ENCODE peak calls at places on chromosomes 11 and 22, in ten cellular contexts. One of them, this sample, is unnamed.

GRCh38 chr11:38159038-38159437 is 1561.0 kb upstream of the RAG2 start:
- DNase-seq in foreskin fibroblast: no peak
- DNase-seq in GM23248: no peak
- DNase-seq in DND-41: no peak
- DNase-seq in IMR-90: no peak
- DNase-seq in naive thymus-derived CD4-positive, alpha-beta T cell: no peak
- DNase-seq in upper lobe of right lung: no peak
- DNase-seq in sigmoid colon: no peak
- DNase-seq in esophagus squamous epithelium: no peak
- DNase-seq in heart right ventricle: no peak
- DNase-seq in this sample: no peak

GRCh38 chr11:127651888-127652221 is 651.3 kb upstream of the KIRREL3 start:
- DNase-seq in upper lobe of right lung: no peak
- DNase-seq in esophagus squamous epithelium: no peak
- DNase-seq in GM23248: peak; percentile 26
- DNase-seq in DND-41: no peak
- DNase-seq in foreskin fibroblast: no peak
- DNase-seq in heart right ventricle: no peak
- DNase-seq in naive thymus-derived CD4-positive, alpha-beta T cell: no peak
- DNase-seq in sigmoid colon: no peak
- DNase-seq in IMR-90: peak; percentile 48
- DNase-seq in this sample: no peak

GRCh38 chr11:843818-844692 is 1.4 kb downstream of the TSPAN4 start:
- DNase-seq in GM23248: peak; percentile 98
- DNase-seq in naive thymus-derived CD4-positive, alpha-beta T cell: no peak
- DNase-seq in IMR-90: peak; percentile 90
- DNase-seq in heart right ventricle: peak; percentile 88
- DNase-seq in DND-41: no peak
- DNase-seq in upper lobe of right lung: peak; percentile 97
- DNase-seq in foreskin fibroblast: peak; percentile 98
- DNase-seq in sigmoid colon: peak; percentile 97
- DNase-seq in esophagus squamous epithelium: no peak
- DNase-seq in this sample: no peak

GRCh38 chr11:96264364-96264763 is 78.6 kb downstream of the MAML2 start:
- DNase-seq in foreskin fibroblast: peak; percentile 45
- DNase-seq in naive thymus-derived CD4-positive, alpha-beta T cell: no peak
- DNase-seq in upper lobe of right lung: no peak
- DNase-seq in esophagus squamous epithelium: no peak
- DNase-seq in GM23248: no peak
- DNase-seq in sigmoid colon: no peak
- DNase-seq in DND-41: no peak
- DNase-seq in IMR-90: no peak
- DNase-seq in heart right ventricle: no peak
- DNase-seq in this sample: no peak

GRCh38 chr11:10878408-10879214 is 20.8 kb upstream of the ZBED5 start:
- DNase-seq in foreskin fibroblast: no peak
- DNase-seq in DND-41: peak; percentile 46
- DNase-seq in IMR-90: peak; percentile 72
- DNase-seq in naive thymus-derived CD4-positive, alpha-beta T cell: peak; percentile 52
- DNase-seq in heart right ventricle: no peak
- DNase-seq in GM23248: peak; percentile 77
- DNase-seq in upper lobe of right lung: no peak
- DNase-seq in sigmoid colon: no peak
- DNase-seq in esophagus squamous epithelium: no peak
- DNase-seq in this sample: peak; percentile 73

GRCh38 chr22:32649515-32650200 is 151.8 kb upstream of the TIMP3 start:
- DNase-seq in DND-41: no peak
- DNase-seq in esophagus squamous epithelium: no peak
- DNase-seq in heart right ventricle: no peak
- DNase-seq in GM23248: peak; percentile 89
- DNase-seq in IMR-90: peak; percentile 81
- DNase-seq in sigmoid colon: peak; percentile 81
- DNase-seq in naive thymus-derived CD4-positive, alpha-beta T cell: no peak
- DNase-seq in upper lobe of right lung: no peak
- DNase-seq in foreskin fibroblast: peak; percentile 53
- DNase-seq in this sample: no peak

GRCh38 chr11:123300874-123301695 is 106.0 kb upstream of the CLMP start:
- DNase-seq in foreskin fibroblast: peak; percentile 26
- DNase-seq in esophagus squamous epithelium: no peak
- DNase-seq in DND-41: no peak
- DNase-seq in GM23248: peak; percentile 57
- DNase-seq in upper lobe of right lung: no peak
- DNase-seq in heart right ventricle: no peak
- DNase-seq in naive thymus-derived CD4-positive, alpha-beta T cell: no peak
- DNase-seq in sigmoid colon: no peak
- DNase-seq in IMR-90: peak; percentile 68
- DNase-seq in this sample: peak; percentile 46

GRCh38 chr11:8209208-8209807 is 40.5 kb upstream of the RIC3 start:
- DNase-seq in DND-41: peak; percentile 21
- DNase-seq in sigmoid colon: no peak
- DNase-seq in foreskin fibroblast: no peak
- DNase-seq in IMR-90: no peak
- DNase-seq in heart right ventricle: peak; percentile 59
- DNase-seq in GM23248: no peak
- DNase-seq in esophagus squamous epithelium: no peak
- DNase-seq in upper lobe of right lung: no peak
- DNase-seq in naive thymus-derived CD4-positive, alpha-beta T cell: no peak
- DNase-seq in this sample: no peak

GRCh38 chr11:73875840-73876239 is 806 bp downstream of the COA4 start:
- DNase-seq in IMR-90: no peak
- DNase-seq in DND-41: no peak
- DNase-seq in GM23248: peak; percentile 35
- DNase-seq in sigmoid colon: no peak
- DNase-seq in esophagus squamous epithelium: no peak
- DNase-seq in upper lobe of right lung: no peak
- DNase-seq in foreskin fibroblast: no peak
- DNase-seq in naive thymus-derived CD4-positive, alpha-beta T cell: no peak
- DNase-seq in heart right ventricle: no peak
- DNase-seq in this sample: no peak

GRCh38 chr22:44335066-44335839 is 22.5 kb upstream of the SHISAL1 start:
- DNase-seq in upper lobe of right lung: no peak
- DNase-seq in DND-41: no peak
- DNase-seq in naive thymus-derived CD4-positive, alpha-beta T cell: no peak
- DNase-seq in foreskin fibroblast: no peak
- DNase-seq in IMR-90: no peak
- DNase-seq in sigmoid colon: no peak
- DNase-seq in heart right ventricle: no peak
- DNase-seq in esophagus squamous epithelium: no peak
- DNase-seq in GM23248: no peak
- DNase-seq in this sample: no peak

GRCh38 chr22:23200896-23201295 is 20.6 kb downstream of the BCR start:
- DNase-seq in heart right ventricle: no peak
- DNase-seq in foreskin fibroblast: no peak
- DNase-seq in DND-41: no peak
- DNase-seq in esophagus squamous epithelium: no peak
- DNase-seq in upper lobe of right lung: no peak
- DNase-seq in sigmoid colon: no peak
- DNase-seq in IMR-90: no peak
- DNase-seq in naive thymus-derived CD4-positive, alpha-beta T cell: no peak
- DNase-seq in GM23248: no peak
- DNase-seq in this sample: no peak

GRCh38 chr11:77244277-77245014 is 57.0 kb downstream of the GDPD4 start:
- DNase-seq in foreskin fibroblast: peak; percentile 69
- DNase-seq in upper lobe of right lung: no peak
- DNase-seq in GM23248: peak; percentile 81
- DNase-seq in esophagus squamous epithelium: no peak
- DNase-seq in DND-41: no peak
- DNase-seq in sigmoid colon: no peak
- DNase-seq in heart right ventricle: no peak
- DNase-seq in naive thymus-derived CD4-positive, alpha-beta T cell: no peak
- DNase-seq in IMR-90: peak; percentile 85
- DNase-seq in this sample: no peak

GRCh38 chr11:111417766-111418435 is 38.8 kb upstream of the POU2AF1 start:
- DNase-seq in upper lobe of right lung: no peak
- DNase-seq in heart right ventricle: peak; percentile 26
- DNase-seq in sigmoid colon: peak; percentile 94
- DNase-seq in IMR-90: peak; percentile 99
- DNase-seq in DND-41: no peak
- DNase-seq in foreskin fibroblast: peak; percentile 44
- DNase-seq in naive thymus-derived CD4-positive, alpha-beta T cell: no peak
- DNase-seq in GM23248: peak; percentile 48
- DNase-seq in esophagus squamous epithelium: no peak
- DNase-seq in this sample: no peak

GRCh38 chr11:120151536-120151935 is 13.6 kb upstream of the TRIM29 start:
- DNase-seq in esophagus squamous epithelium: no peak
- DNase-seq in sigmoid colon: no peak
- DNase-seq in upper lobe of right lung: no peak
- DNase-seq in GM23248: no peak
- DNase-seq in foreskin fibroblast: no peak
- DNase-seq in DND-41: no peak
- DNase-seq in IMR-90: no peak
- DNase-seq in heart right ventricle: no peak
- DNase-seq in naive thymus-derived CD4-positive, alpha-beta T cell: no peak
- DNase-seq in this sample: no peak

GRCh38 chr11:69351460-69351859 is 57.5 kb downstream of the MYEOV start:
- DNase-seq in IMR-90: peak; percentile 85
- DNase-seq in heart right ventricle: no peak
- DNase-seq in DND-41: no peak
- DNase-seq in sigmoid colon: no peak
- DNase-seq in foreskin fibroblast: peak; percentile 57
- DNase-seq in GM23248: peak; percentile 79
- DNase-seq in esophagus squamous epithelium: no peak
- DNase-seq in upper lobe of right lung: no peak
- DNase-seq in naive thymus-derived CD4-positive, alpha-beta T cell: no peak
- DNase-seq in this sample: no peak

GRCh38 chr22:45554040-45554406 is 51.3 kb downstream of the FBLN1 start:
- DNase-seq in naive thymus-derived CD4-positive, alpha-beta T cell: no peak
- DNase-seq in GM23248: no peak
- DNase-seq in DND-41: no peak
- DNase-seq in heart right ventricle: no peak
- DNase-seq in sigmoid colon: no peak
- DNase-seq in esophagus squamous epithelium: no peak
- DNase-seq in IMR-90: no peak
- DNase-seq in upper lobe of right lung: no peak
- DNase-seq in foreskin fibroblast: no peak
- DNase-seq in this sample: no peak

GRCh38 chr22:45246060-45246985 is 5.6 kb upstream of the KIAA0930 start:
- DNase-seq in sigmoid colon: peak; percentile 93
- DNase-seq in foreskin fibroblast: peak; percentile 90
- DNase-seq in upper lobe of right lung: no peak
- DNase-seq in DND-41: no peak
- DNase-seq in IMR-90: peak; percentile 99
- DNase-seq in naive thymus-derived CD4-positive, alpha-beta T cell: no peak
- DNase-seq in esophagus squamous epithelium: no peak
- DNase-seq in GM23248: peak; percentile 95
- DNase-seq in heart right ventricle: no peak
- DNase-seq in this sample: no peak

GRCh38 chr11:118610773-118611432 is 3.5 kb downstream of the PHLDB1 start:
- DNase-seq in sigmoid colon: peak; percentile 92
- DNase-seq in heart right ventricle: peak; percentile 86
- DNase-seq in esophagus squamous epithelium: no peak
- DNase-seq in DND-41: peak; percentile 64
- DNase-seq in GM23248: peak; percentile 89
- DNase-seq in naive thymus-derived CD4-positive, alpha-beta T cell: peak; percentile 72
- DNase-seq in foreskin fibroblast: peak; percentile 63
- DNase-seq in IMR-90: peak; percentile 66
- DNase-seq in upper lobe of right lung: peak; percentile 94
- DNase-seq in this sample: no peak
- H3K4me3 ChIP-seq in sigmoid colon: peak overlapping the region; percentile 80
- H3K4me3 ChIP-seq in heart right ventricle: peak overlapping the region; percentile 69
- H3K4me3 ChIP-seq in esophagus squamous epithelium: peak overlapping the region; percentile 58
- H3K4me3 ChIP-seq in DND-41: no peak overlapping the region
- H3K4me3 ChIP-seq in GM23248: peak overlapping the region; percentile 81
- H3K4me3 ChIP-seq in naive thymus-derived CD4-positive, alpha-beta T cell: peak overlapping the region; percentile 61
- H3K4me3 ChIP-seq in foreskin fibroblast: peak overlapping the region; percentile 96
- H3K4me3 ChIP-seq in IMR-90: peak overlapping the region; percentile 93
- H3K4me3 ChIP-seq in upper lobe of right lung: peak overlapping the region; percentile 55
- H3K4me3 ChIP-seq in this sample: no peak overlapping the region

GRCh38 chr22:41301085-41302015 is at the start of gene ZC3H7B:
- DNase-seq in sigmoid colon: peak; percentile 92
- DNase-seq in naive thymus-derived CD4-positive, alpha-beta T cell: peak; percentile 75
- DNase-seq in upper lobe of right lung: peak; percentile 91
- DNase-seq in foreskin fibroblast: peak; percentile 78
- DNase-seq in DND-41: peak; percentile 89
- DNase-seq in heart right ventricle: peak; percentile 82
- DNase-seq in GM23248: peak; percentile 93
- DNase-seq in esophagus squamous epithelium: no peak
- DNase-seq in IMR-90: peak; percentile 74
- DNase-seq in this sample: peak; percentile 76

GRCh38 chr22:41308544-41308947 is 7.2 kb downstream of the ZC3H7B start:
- DNase-seq in naive thymus-derived CD4-positive, alpha-beta T cell: no peak
- DNase-seq in foreskin fibroblast: no peak
- DNase-seq in IMR-90: no peak
- DNase-seq in DND-41: no peak
- DNase-seq in sigmoid colon: no peak
- DNase-seq in heart right ventricle: no peak
- DNase-seq in GM23248: peak; percentile 53
- DNase-seq in esophagus squamous epithelium: no peak
- DNase-seq in upper lobe of right lung: no peak
- DNase-seq in this sample: no peak

GRCh38 chr22:41308054-41308453 is 6.7 kb downstream of the ZC3H7B start:
- DNase-seq in heart right ventricle: no peak
- DNase-seq in DND-41: no peak
- DNase-seq in sigmoid colon: peak; percentile 76
- DNase-seq in GM23248: peak; percentile 89
- DNase-seq in IMR-90: peak; percentile 68
- DNase-seq in naive thymus-derived CD4-positive, alpha-beta T cell: no peak
- DNase-seq in foreskin fibroblast: peak; percentile 34
- DNase-seq in esophagus squamous epithelium: no peak
- DNase-seq in upper lobe of right lung: no peak
- DNase-seq in this sample: no peak

GRCh38 chr22:41302016-41302767 is 867 bp downstream of the ZC3H7B start:
- DNase-seq in naive thymus-derived CD4-positive, alpha-beta T cell: peak; percentile 10
- DNase-seq in sigmoid colon: no peak
- DNase-seq in foreskin fibroblast: no peak
- DNase-seq in GM23248: peak; percentile 41
- DNase-seq in upper lobe of right lung: peak; percentile 66
- DNase-seq in DND-41: peak; percentile 34
- DNase-seq in heart right ventricle: no peak
- DNase-seq in IMR-90: no peak
- DNase-seq in esophagus squamous epithelium: no peak
- DNase-seq in this sample: no peak

GRCh38 chr22:41305646-41306045 is 4.3 kb downstream of the ZC3H7B start:
- DNase-seq in esophagus squamous epithelium: no peak
- DNase-seq in DND-41: no peak
- DNase-seq in heart right ventricle: no peak
- DNase-seq in naive thymus-derived CD4-positive, alpha-beta T cell: no peak
- DNase-seq in GM23248: peak; percentile 95
- DNase-seq in foreskin fibroblast: peak; percentile 78
- DNase-seq in IMR-90: peak; percentile 73
- DNase-seq in upper lobe of right lung: no peak
- DNase-seq in sigmoid colon: no peak
- DNase-seq in this sample: no peak
- H3K4me3 ChIP-seq in esophagus squamous epithelium: no peak overlapping the region
- H3K4me3 ChIP-seq in DND-41: no peak overlapping the region
- H3K4me3 ChIP-seq in heart right ventricle: no peak overlapping the region
- H3K4me3 ChIP-seq in naive thymus-derived CD4-positive, alpha-beta T cell: no peak overlapping the region
- H3K4me3 ChIP-seq in GM23248: peak overlapping the region; percentile 26
- H3K4me3 ChIP-seq in foreskin fibroblast: no peak overlapping the region
- H3K4me3 ChIP-seq in IMR-90: no peak overlapping the region
- H3K4me3 ChIP-seq in upper lobe of right lung: no peak overlapping the region
- H3K4me3 ChIP-seq in sigmoid colon: no peak overlapping the region
- H3K4me3 ChIP-seq in this sample: no peak overlapping the region

GRCh38 chr11:2418961-2419360 is 18.4 kb downstream of the TSSC4 start:
- DNase-seq in esophagus squamous epithelium: no peak
- DNase-seq in DND-41: no peak
- DNase-seq in GM23248: no peak
- DNase-seq in foreskin fibroblast: no peak
- DNase-seq in heart right ventricle: peak; percentile 9
- DNase-seq in naive thymus-derived CD4-positive, alpha-beta T cell: no peak
- DNase-seq in sigmoid colon: no peak
- DNase-seq in IMR-90: no peak
- DNase-seq in upper lobe of right lung: no peak
- DNase-seq in this sample: no peak
- H3K4me3 ChIP-seq in esophagus squamous epithelium: no peak overlapping the region
- H3K4me3 ChIP-seq in DND-41: no peak overlapping the region
- H3K4me3 ChIP-seq in GM23248: no peak overlapping the region
- H3K4me3 ChIP-seq in foreskin fibroblast: no peak overlapping the region
- H3K4me3 ChIP-seq in heart right ventricle: no peak overlapping the region
- H3K4me3 ChIP-seq in naive thymus-derived CD4-positive, alpha-beta T cell: no peak overlapping the region
- H3K4me3 ChIP-seq in sigmoid colon: no peak overlapping the region
- H3K4me3 ChIP-seq in IMR-90: no peak overlapping the region
- H3K4me3 ChIP-seq in upper lobe of right lung: no peak overlapping the region
- H3K4me3 ChIP-seq in this sample: no peak overlapping the region

GRCh38 chr11:67415501-67416304 is at the start of gene CARNS1:
- DNase-seq in IMR-90: no peak
- DNase-seq in DND-41: no peak
- DNase-seq in sigmoid colon: no peak
- DNase-seq in naive thymus-derived CD4-positive, alpha-beta T cell: no peak
- DNase-seq in heart right ventricle: no peak
- DNase-seq in GM23248: peak; percentile 40
- DNase-seq in upper lobe of right lung: no peak
- DNase-seq in foreskin fibroblast: no peak
- DNase-seq in esophagus squamous epithelium: no peak
- DNase-seq in this sample: no peak
- H3K4me3 ChIP-seq in IMR-90: no peak within 1 kb of the TSS
- H3K4me3 ChIP-seq in DND-41: no peak within 1 kb of the TSS
- H3K4me3 ChIP-seq in sigmoid colon: peak within 1 kb of the TSS; percentile 34
- H3K4me3 ChIP-seq in naive thymus-derived CD4-positive, alpha-beta T cell: peak within 1 kb of the TSS; percentile 46
- H3K4me3 ChIP-seq in heart right ventricle: peak within 1 kb of the TSS; percentile 41
- H3K4me3 ChIP-seq in GM23248: no peak within 1 kb of the TSS
- H3K4me3 ChIP-seq in upper lobe of right lung: peak within 1 kb of the TSS; percentile 40
- H3K4me3 ChIP-seq in foreskin fibroblast: no peak within 1 kb of the TSS
- H3K4me3 ChIP-seq in esophagus squamous epithelium: peak within 1 kb of the TSS; percentile 26
- H3K4me3 ChIP-seq in this sample: no peak within 1 kb of the TSS